ENCODE peak calls at places on chromosomes 7 and 10, in five cellular contexts. U is HCT116, Z is heart right ventricle, S is stomach, K is H9. G is an unnamed sample.
A peak's percentile ranks its signal among the peaks of the same experiment; 100 is the strongest.

GRCh38 chr10:116053910-116054309 is 219.1 kb downstream of the GFRA1 start:
- DNase-seq in Z (no peak), K (no peak), S (no peak), U (no peak), G (no peak)

GRCh38 chr10:87862644-87863101 is 660 bp downstream of the KLLN start:
- DNase-seq in Z (no peak), S (peak; percentile 31), K (no peak), U (no peak), G (no peak)

GRCh38 chr10:93199221-93199681 is 125.6 kb downstream of the CYP26A1 start:
- DNase-seq in Z (peak; percentile 70), U (no peak), K (no peak), S (peak; percentile 62), G (no peak)

GRCh38 chr7:132901241-132901640 is 180.6 kb downstream of the CHCHD3 start:
- DNase-seq in S (no peak), K (no peak), U (no peak), Z (no peak), G (no peak)

GRCh38 chr7:99324966-99325596 is 617 bp upstream of the ARPC1A start:
- DNase-seq in U (no peak), S (no peak), K (no peak), Z (no peak), G (no peak)

GRCh38 chr10:85610381-85611092 is 756.1 kb downstream of the GRID1 start:
- DNase-seq in K (peak; percentile 9), U (no peak), Z (no peak), S (no peak), G (no peak)

GRCh38 chr10:3779146-3779707 is 5.8 kb downstream of the KLF6 start:
- DNase-seq in K (peak; percentile 17), U (no peak), Z (no peak), S (no peak), G (no peak)

GRCh38 chr7:99829520-99830160 is 1.8 kb downstream of the CYP3A43 start:
- DNase-seq in S (no peak), K (no peak), Z (no peak), U (no peak), G (no peak)

GRCh38 chr7:82179311-82179710 is 264.3 kb downstream of the CACNA2D1 start:
- DNase-seq in K (no peak), S (no peak), Z (no peak), U (no peak), G (no peak)

GRCh38 chr7:92834661-92835139 is 1.7 kb downstream of the CDK6 start:
- DNase-seq in K (peak; percentile 59), Z (peak; percentile 14), S (peak; percentile 41), U (no peak), G (no peak)

GRCh38 chr7:151137076-151137611 is 30.4 kb downstream of the GBX1 start:
- DNase-seq in U (no peak), S (no peak), K (no peak), Z (no peak), G (no peak)

GRCh38 chr10:90964781-90965462 is 44.0 kb upstream of the ANKRD1 start:
- DNase-seq in S (no peak), K (no peak), U (no peak), Z (no peak), G (no peak)

GRCh38 chr7:70289067-70289466 is 690.8 kb downstream of the AUTS2 start:
- DNase-seq in U (no peak), K (no peak), S (no peak), Z (no peak), G (no peak)

GRCh38 chr7:28041508-28042314 is 138.9 kb downstream of the JAZF1 start:
- DNase-seq in S (no peak), Z (no peak), U (peak; percentile 37), K (no peak), G (peak; percentile 60)

GRCh38 chr7:156725982-156726381 is 85.4 kb downstream of the RNF32 start:
- DNase-seq in K (no peak), U (no peak), Z (no peak), S (no peak), G (no peak)

GRCh38 chr10:45239642-45240041 is 75.8 kb downstream of the OR13A1 start:
- DNase-seq in Z (no peak), K (no peak), U (no peak), S (no peak), G (no peak)

GRCh38 chr10:31876616-31877352 is 51.8 kb downstream of the ARHGAP12 start:
- DNase-seq in K (no peak), S (no peak), U (no peak), Z (no peak), G (no peak)

GRCh38 chr10:52082307-52082706 is 231.8 kb upstream of the DKK1 start:
- DNase-seq in Z (no peak), U (no peak), K (no peak), S (no peak), G (no peak)

GRCh38 chr7:92456241-92456640 is 9.0 kb downstream of the GATAD1 start:
- DNase-seq in K (no peak), Z (no peak), S (no peak), U (no peak), G (no peak)

GRCh38 chr10:129888784-129889616 is 75.1 kb downstream of the EBF3 start:
- DNase-seq in K (peak; percentile 93), Z (peak; percentile 67), U (no peak), S (no peak), G (no peak)

GRCh38 chr7:90708841-90709317 is 112.8 kb downstream of the CDK14 start:
- DNase-seq in U (peak; percentile 38), S (peak; percentile 62), Z (no peak), K (peak; percentile 66), G (no peak)

GRCh38 chr7:155437836-155438235 is 20.1 kb upstream of the EN2 start:
- DNase-seq in U (no peak), S (no peak), K (no peak), Z (no peak), G (no peak)

GRCh38 chr7:93117852-93118530 is at the start of gene SAMD9:
- DNase-seq in K (no peak), U (peak; percentile 49), S (peak; percentile 51), Z (peak; percentile 73), G (peak; percentile 69)

DNA sequence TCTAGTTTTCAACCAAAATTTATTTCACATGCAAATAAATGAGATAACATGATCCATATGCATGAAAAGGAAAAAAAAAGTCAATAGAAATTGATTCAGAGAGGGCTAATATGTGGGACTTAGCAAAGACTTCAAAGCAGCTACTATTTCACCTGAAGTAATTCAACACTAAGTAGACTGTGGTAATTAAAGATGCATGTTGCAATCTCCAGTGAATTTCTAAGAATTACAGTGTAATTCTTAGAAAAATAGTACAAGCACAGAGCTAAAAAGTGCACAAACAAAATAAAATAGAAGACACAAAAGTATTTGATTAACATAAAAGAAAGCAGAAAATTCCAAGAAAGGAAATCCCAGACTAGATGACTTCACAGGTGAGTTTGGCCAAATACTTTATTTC is 25.7 kb downstream of the GPR22 start:
- DNase-seq in Z (no peak), S (no peak), U (no peak), K (no peak), G (no peak)
- H3K27ac ChIP-seq in Z (no peak overlapping the region), S (no peak overlapping the region), U (no peak overlapping the region), K (no peak overlapping the region), G (no peak overlapping the region)

GRCh38 chr10:26491276-26491675 is 53.1 kb downstream of the APBB1IP start:
- DNase-seq in S (no peak), U (no peak), K (no peak), Z (no peak), G (no peak)

GRCh38 chr10:26486304-26486703 is 48.2 kb downstream of the APBB1IP start:
- DNase-seq in K (no peak), S (no peak), Z (peak; percentile 19), U (no peak), G (no peak)

GRCh38 chr10:26489081-26489480 is 50.9 kb downstream of the APBB1IP start:
- DNase-seq in K (no peak), Z (no peak), S (no peak), U (no peak), G (no peak)

GRCh38 chr10:26486985-26487850 is 49.1 kb downstream of the APBB1IP start:
- DNase-seq in K (no peak), Z (no peak), U (peak; percentile 55), S (no peak), G (no peak)

GRCh38 chr10:26488344-26488743 is 50.2 kb downstream of the APBB1IP start:
- DNase-seq in S (no peak), Z (no peak), K (no peak), U (no peak), G (no peak)
- H3K27ac ChIP-seq in S (no peak overlapping the region), Z (no peak overlapping the region), K (no peak overlapping the region), U (no peak overlapping the region), G (no peak overlapping the region)

GRCh38 chr10:95289003-95289920 is 1.5 kb downstream of the PDLIM1 start:
- DNase-seq in K (peak; percentile 60), U (no peak), S (no peak), Z (no peak), G (no peak)

GRCh38 chr10:95291634-95292039 is 834 bp upstream of the PDLIM1 start:
- DNase-seq in S (no peak), U (no peak), Z (no peak), K (no peak), G (no peak)

GRCh38 chr10:95290446-95290800 is 380 bp downstream of the PDLIM1 start:
- DNase-seq in U (no peak), S (no peak), Z (no peak), K (no peak), G (no peak)

GRCh38 chr10:95290801-95291633 is at the start of gene PDLIM1:
- DNase-seq in U (no peak), Z (peak; percentile 75), S (peak; percentile 79), K (peak; percentile 67), G (no peak)

DNA sequence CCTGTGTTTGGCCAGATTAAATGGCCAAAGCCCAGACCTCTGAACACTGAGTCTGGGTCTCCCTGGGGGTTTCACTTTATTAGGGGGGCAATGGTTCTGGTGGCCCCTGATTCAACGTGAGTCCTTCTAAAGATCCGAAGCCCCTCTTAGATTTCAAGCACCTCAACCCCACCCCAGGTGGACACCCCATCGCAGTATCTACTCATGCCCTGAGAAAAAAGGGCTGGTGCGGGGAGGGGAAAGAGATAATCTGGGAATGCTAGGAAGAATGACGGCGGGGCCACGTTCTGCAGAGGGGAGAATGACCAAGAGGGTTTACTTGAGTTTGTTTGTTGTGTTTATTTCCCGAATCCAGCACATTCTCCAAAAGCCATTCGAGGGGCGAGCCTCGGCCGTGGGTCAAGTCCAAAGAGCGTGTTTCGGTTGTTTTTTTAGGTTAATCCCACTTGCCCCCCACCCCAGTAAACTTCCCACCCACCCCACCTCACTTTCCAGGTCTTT is 832 bp downstream of the PDLIM1 start:
- DNase-seq in K (no peak), U (no peak), Z (no peak), S (no peak), G (no peak)
- H3K27ac ChIP-seq in K (no peak overlapping the region), U (peak overlapping the region; percentile 71), Z (peak overlapping the region; percentile 97), S (peak overlapping the region; percentile 91), G (peak overlapping the region; percentile 62)

GRCh38 chr7:20331912-20332317 is 1.2 kb downstream of the ITGB8 start:
- DNase-seq in K (no peak), Z (no peak), S (no peak), U (no peak), G (no peak)
- H3K27ac ChIP-seq in K (no peak overlapping the region), Z (no peak overlapping the region), S (peak overlapping the region; percentile 90), U (peak overlapping the region; percentile 86), G (peak overlapping the region; percentile 89)

DNA sequence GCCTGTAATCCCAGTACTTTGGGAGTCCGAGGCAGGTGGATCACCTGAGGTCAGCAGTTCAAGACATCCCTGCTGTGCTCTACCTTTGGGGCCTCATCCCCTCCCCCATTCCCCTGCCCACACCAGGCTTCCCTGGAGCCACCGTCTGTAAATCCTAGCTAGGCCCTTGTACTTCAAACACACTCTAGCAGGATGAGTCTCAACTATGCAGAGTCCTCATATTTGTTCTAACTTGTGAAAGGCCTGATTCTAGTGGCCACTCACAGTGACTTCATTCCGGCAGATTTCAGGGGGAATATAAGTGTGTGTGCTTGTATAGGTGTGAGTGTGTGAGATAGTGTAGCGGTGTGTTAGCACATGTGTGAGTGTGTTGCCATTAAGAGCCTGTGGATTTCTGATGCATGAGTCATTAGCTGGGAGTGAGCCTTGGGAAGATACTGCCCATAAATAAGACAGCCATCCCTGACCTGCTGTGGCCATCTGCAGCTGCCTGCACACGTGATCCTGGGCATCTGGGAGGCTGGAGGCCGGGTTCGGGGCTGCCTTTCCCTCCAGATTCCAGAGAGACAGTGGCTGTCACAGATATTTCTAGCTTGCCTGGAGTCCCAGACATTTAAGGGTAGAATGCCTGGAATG is 1.7 kb upstream of the NEURL1 start:
- DNase-seq in K (no peak), Z (no peak), U (peak; percentile 44), S (no peak), G (peak; percentile 46)
- H3K27ac ChIP-seq in K (no peak overlapping the region), Z (no peak overlapping the region), U (no peak overlapping the region), S (no peak overlapping the region), G (peak overlapping the region; percentile 32)

G was measured in epithelial cell of prostate.